ENCODE peak calls at places on chromosomes 1 and 21, in eight cellular contexts. D, L, T, S, I, G, N and K are unnamed samples.

GRCh38 chr1:212628056-212628455 is 19.5 kb downstream of the ATF3 start:
- DNase-seq in D (no peak), L (no peak), T (no peak), S (no peak), I (no peak), G (no peak), N (no peak), K (no peak)

GRCh38 chr21:44964381-44964780 is 24.6 kb downstream of the SLX9 start:
- DNase-seq in D (no peak), L (no peak), T (no peak), S (no peak), I (peak; percentile 14), G (no peak), N (no peak), K (no peak)

GRCh38 chr1:23436520-23437354 is 12.2 kb upstream of the TCEA3 start:
- DNase-seq in D (no peak), L (peak; percentile 53), T (no peak), S (peak; percentile 98), I (no peak), G (no peak), N (peak; percentile 37), K (no peak)

GRCh38 chr1:37274896-37275631 is 199.3 kb upstream of the ZC3H12A start:
- DNase-seq in D (no peak), L (no peak), T (no peak), S (no peak), I (no peak), G (no peak), N (no peak), K (no peak)

GRCh38 chr1:159949891-159950480 is 4.1 kb downstream of the SLAMF9 start:
- DNase-seq in D (no peak), L (no peak), T (no peak), S (no peak), I (no peak), G (no peak), N (peak; percentile 14), K (no peak)

GRCh38 chr1:152752225-152752624 is 5.6 kb upstream of the KPRP start:
- DNase-seq in D (no peak), L (no peak), T (no peak), S (no peak), I (no peak), G (no peak), N (no peak), K (peak; percentile 89)

GRCh38 chr1:185297986-185298385 is 19.1 kb downstream of the IVNS1ABP start:
- DNase-seq in D (no peak), L (no peak), T (no peak), S (no peak), I (no peak), G (no peak), N (no peak), K (no peak)

GRCh38 chr1:204267191-204267601 is 53.4 kb upstream of the GOLT1A start:
- DNase-seq in D (no peak), L (no peak), T (no peak), S (no peak), I (no peak), G (no peak), N (no peak), K (no peak)

GRCh38 chr1:227889047-227889862 is 58.5 kb downstream of the WNT9A start:
- DNase-seq in D (no peak), L (no peak), T (no peak), S (peak; percentile 16), I (no peak), G (no peak), N (peak; percentile 18), K (no peak)

GRCh38 chr1:4654764-4655673 is 610 bp downstream of the AJAP1 start:
- DNase-seq in D (no peak), L (no peak), T (no peak), S (no peak), I (no peak), G (no peak), N (no peak), K (no peak)

GRCh38 chr1:4657244-4657789 is 2.9 kb downstream of the AJAP1 start:
- DNase-seq in D (no peak), L (no peak), T (no peak), S (no peak), I (no peak), G (no peak), N (no peak), K (no peak)

GRCh38 chr1:4653796-4654715 is at the start of gene AJAP1:
- DNase-seq in D (no peak), L (no peak), T (no peak), S (no peak), I (no peak), G (no peak), N (no peak), K (no peak)

GRCh38 chr1:4656533-4657140 is 2.2 kb downstream of the AJAP1 start:
- DNase-seq in D (no peak), L (no peak), T (no peak), S (no peak), I (no peak), G (no peak), N (no peak), K (no peak)

DNA sequence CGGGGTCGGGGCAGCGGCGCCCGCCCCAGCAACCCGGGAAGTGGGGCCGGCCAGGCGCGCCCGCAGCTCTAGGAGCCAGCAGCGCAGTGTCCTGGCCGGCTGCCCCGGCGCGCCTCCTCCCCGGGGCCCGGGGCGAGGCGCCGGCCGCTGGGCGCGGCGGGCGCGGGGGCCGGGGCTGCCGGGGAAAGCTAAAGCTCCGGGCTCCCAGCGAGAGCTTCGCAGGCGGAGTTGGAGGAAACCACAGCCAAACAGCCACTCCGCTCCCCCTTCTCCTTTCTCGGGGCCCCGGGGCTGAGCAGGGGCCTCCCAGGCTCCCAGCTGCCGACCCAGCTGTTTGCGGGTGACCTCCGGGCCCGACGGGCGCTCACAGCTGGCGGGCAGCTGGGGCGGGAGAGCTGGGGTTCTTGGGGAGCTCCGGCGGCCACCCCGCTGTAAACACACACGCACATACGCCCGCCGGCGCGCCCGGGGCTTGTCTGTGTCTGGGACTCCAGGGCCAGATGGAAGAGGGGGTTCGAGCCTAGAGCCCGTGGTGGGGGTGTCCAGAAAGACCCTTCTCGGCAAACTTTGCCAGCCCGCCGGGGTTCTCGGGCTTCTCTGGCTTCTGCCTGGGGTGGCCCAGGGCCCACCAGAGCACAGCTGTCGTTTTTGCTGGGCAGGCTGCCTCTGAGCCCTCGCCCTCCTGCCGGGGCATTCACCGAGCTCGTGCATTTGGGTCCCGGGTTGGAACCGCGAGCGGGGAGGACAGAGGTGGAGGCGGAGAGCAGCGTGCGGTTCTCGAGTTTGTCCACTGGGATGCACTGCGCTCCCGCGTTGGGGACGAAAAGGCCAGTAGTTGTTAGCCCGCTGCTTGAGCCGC is 1.5 kb downstream of the AJAP1 start:
- DNase-seq in D (peak; percentile 4), L (peak; percentile 57), T (no peak), S (no peak), I (peak; percentile 39), G (no peak), N (no peak), K (peak; percentile 27)
- TF ChIP-seq CTCF in D (peak; percentile 21), L (peak; percentile 58), T (peak; percentile 15), S (no peak), I (peak; percentile 71), G (peak; percentile 35), N (no peak), K (peak; percentile 63)

GRCh38 chr1:225816643-225817538 is 7.0 kb downstream of the EPHX1 start:
- DNase-seq in D (no peak), L (peak; percentile 68), T (no peak), S (peak; percentile 53), I (peak; percentile 85), G (peak; percentile 75), N (peak; percentile 42), K (no peak)
- H3K27ac ChIP-seq in D (peak overlapping the region; percentile 54), L (peak overlapping the region; percentile 94), T (peak overlapping the region; percentile 97), S (peak overlapping the region; percentile 84), I (peak overlapping the region; percentile 91), G (peak overlapping the region; percentile 53), N (peak overlapping the region; percentile 94), K (peak overlapping the region; percentile 77)

GRCh38 chr1:16153110-16153998 is 2.5 kb downstream of the EPHA2 start:
- DNase-seq in D (no peak), L (no peak), T (no peak), S (no peak), I (no peak), G (peak; percentile 42), N (no peak), K (no peak)

GRCh38 chr1:16153999-16154673 is 1.7 kb downstream of the EPHA2 start:
- DNase-seq in D (no peak), L (no peak), T (no peak), S (no peak), I (no peak), G (no peak), N (no peak), K (no peak)

GRCh38 chr1:16156848-16157495 is 1.1 kb upstream of the EPHA2 start:
- DNase-seq in D (no peak), L (no peak), T (no peak), S (no peak), I (no peak), G (peak; percentile 47), N (no peak), K (peak; percentile 71)

GRCh38 chr1:16158025-16158424 is 2.2 kb upstream of the EPHA2 start:
- DNase-seq in D (no peak), L (no peak), T (no peak), S (no peak), I (no peak), G (no peak), N (no peak), K (no peak)

DNA sequence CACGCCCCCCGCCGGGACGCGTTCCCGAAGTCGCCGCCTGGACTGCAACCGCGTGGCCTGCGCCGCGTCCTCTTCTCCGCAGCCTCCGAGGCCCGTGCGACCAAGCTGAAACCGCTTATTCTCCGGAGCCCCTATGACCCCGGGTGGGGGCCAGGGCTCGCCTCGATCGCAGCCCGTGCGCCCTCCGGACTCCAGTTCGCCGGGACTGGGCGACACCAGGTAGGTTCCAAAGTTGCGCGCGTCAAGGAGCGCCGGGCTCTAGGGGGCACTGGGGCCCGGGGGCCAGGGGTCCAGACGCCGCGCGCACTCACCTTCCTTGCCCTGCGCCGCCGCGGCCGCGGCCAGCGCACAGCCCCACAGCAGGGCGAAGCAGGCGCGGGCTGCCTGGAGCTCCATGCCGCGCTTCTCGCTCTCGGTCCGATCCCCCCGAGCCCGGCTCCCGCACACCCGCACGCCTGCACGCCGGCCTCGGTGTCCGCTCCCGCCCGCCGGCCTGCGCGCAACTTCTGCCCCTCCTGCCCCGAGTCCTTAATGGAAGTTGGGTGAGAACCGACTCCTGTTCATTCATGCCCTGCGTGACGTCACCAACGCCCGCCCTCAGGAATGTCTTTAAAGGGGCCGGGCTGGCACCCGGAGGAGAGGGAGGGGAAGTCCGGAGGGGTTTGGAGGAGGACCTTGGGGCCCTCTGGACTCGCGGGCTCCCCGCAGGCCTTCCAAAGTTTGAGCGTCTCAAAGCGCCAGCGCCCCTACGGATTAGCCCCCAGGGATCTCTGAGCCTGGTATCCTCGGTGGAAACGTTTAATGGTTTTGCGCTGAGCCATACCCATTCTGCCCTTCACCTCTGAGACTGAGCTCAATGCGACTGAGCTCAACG is at the start of gene EPHA2:
- DNase-seq in D (peak; percentile 39), L (peak; percentile 97), T (peak; percentile 82), S (peak; percentile 96), I (peak; percentile 90), G (peak; percentile 90), N (peak; percentile 95), K (peak; percentile 97)
- TF ChIP-seq CTCF in D (no peak), L (no peak), T (no peak), S (no peak), I (peak; percentile 22), G (no peak), N (no peak), K (no peak)

GRCh38 chr1:172951728-172952365 is 98.9 kb downstream of the TNFSF18 start:
- DNase-seq in D (no peak), L (no peak), T (no peak), S (no peak), I (no peak), G (no peak), N (no peak), K (peak; percentile 65)
- H3K27ac ChIP-seq in D (no peak overlapping the region), L (no peak overlapping the region), T (no peak overlapping the region), S (no peak overlapping the region), I (no peak overlapping the region), G (no peak overlapping the region), N (no peak overlapping the region), K (no peak overlapping the region)

GRCh38 chr1:183922197-183922596 is 115.3 kb downstream of the COLGALT2 start:
- DNase-seq in D (no peak), L (no peak), T (no peak), S (no peak), I (no peak), G (no peak), N (no peak), K (no peak)
- TF ChIP-seq CTCF in D (no peak), L (no peak), T (no peak), S (no peak), I (no peak), G (no peak), N (no peak), K (peak; percentile 32)